ENCODE peak calls at places on chromosome 7, in five cellular contexts. O is AG04450, H is right atrium auricular region, W is breast epithelium, V is mammary epithelial cell. M is an unnamed sample.
A peak's percentile ranks its signal among the peaks of the same experiment; 100 is the strongest.

GRCh38 chr7:118580743-118581382 is 356.4 kb downstream of the ANKRD7 start:
- DNase-seq in V (no peak), H (no peak), O (no peak), W (no peak), M (no peak)

GRCh38 chr7:41428330-41428729 is 274.6 kb downstream of the INHBA start:
- DNase-seq in V (no peak), W (no peak), O (no peak), H (no peak), M (no peak)

GRCh38 chr7:131342864-131343263 is 15.2 kb downstream of the MKLN1 start:
- DNase-seq in V (no peak), O (no peak), H (no peak), W (no peak), M (no peak)

GRCh38 chr7:105389090-105389650 is 449 bp upstream of the SRPK2 start:
- DNase-seq in H (no peak), O (no peak), V (peak; percentile 50), W (no peak), M (no peak)

GRCh38 chr7:98420966-98421612 is 20.2 kb upstream of the BAIAP2L1 start:
- DNase-seq in V (peak; percentile 75), O (no peak), H (no peak), W (peak; percentile 78), M (no peak)

GRCh38 chr7:76071316-76072242 is 23.7 kb downstream of the MDH2 start:
- DNase-seq in H (no peak), V (no peak), O (no peak), W (no peak), M (no peak)

GRCh38 chr7:87202705-87203104 is 16.8 kb downstream of the TMEM243 start:
- DNase-seq in O (no peak), V (no peak), H (no peak), W (no peak), M (no peak)

GRCh38 chr7:35249537-35249907 is 4.4 kb downstream of the TBX20 start:
- DNase-seq in O (no peak), W (no peak), V (no peak), H (peak; percentile 69), M (no peak)

GRCh38 chr7:16711730-16712129 is 41.8 kb upstream of the TSPAN13 start:
- DNase-seq in W (no peak), H (no peak), O (no peak), V (no peak), M (no peak)

GRCh38 chr7:130091999-130092398 is 21.7 kb downstream of the KLHDC10 start:
- DNase-seq in W (no peak), V (no peak), H (no peak), O (no peak), M (no peak)

GRCh38 chr7:140217750-140218501 is 41.1 kb upstream of the KDM7A start:
- DNase-seq in H (no peak), W (no peak), V (no peak), O (no peak), M (no peak)

GRCh38 chr7:48046458-48046857 is 11.1 kb downstream of the C7orf57 start:
- DNase-seq in O (no peak), W (no peak), H (no peak), V (no peak), M (no peak)

GRCh38 chr7:96136600-96137239 is 185.2 kb downstream of the SLC25A13 start:
- DNase-seq in H (no peak), O (no peak), W (no peak), V (no peak), M (no peak)

GRCh38 chr7:125695631-125696030 is 766.0 kb upstream of the POT1 start:
- DNase-seq in V (no peak), W (no peak), H (no peak), O (no peak), M (no peak)

GRCh38 chr7:36128448-36129047 is 24.5 kb upstream of the EEPD1 start:
- DNase-seq in W (peak; percentile 81), H (peak; percentile 85), O (peak; percentile 73), V (peak; percentile 83), M (peak; percentile 93)

GRCh38 chr7:13286916-13287315 is 599.5 kb downstream of the ARL4A start:
- DNase-seq in O (no peak), V (no peak), H (no peak), W (no peak), M (no peak)

GRCh38 chr7:5892498-5892897 is 6.0 kb upstream of the CCZ1 start:
- DNase-seq in W (no peak), O (no peak), H (no peak), V (no peak), M (no peak)

GRCh38 chr7:100835903-100836811 is 8.8 kb upstream of the EPHB4 start:
- DNase-seq in V (peak; percentile 4), H (peak; percentile 70), O (no peak), W (no peak), M (no peak)

GRCh38 chr7:99102809-99103690 is 40.9 kb downstream of the SMURF1 start:
- DNase-seq in H (no peak), O (peak; percentile 39), V (peak; percentile 72), W (no peak), M (no peak)

GRCh38 chr7:118368958-118369357 is 144.5 kb downstream of the ANKRD7 start:
- DNase-seq in V (no peak), O (no peak), W (no peak), H (no peak), M (no peak)

GRCh38 chr7:76063525-76063924 is 15.6 kb downstream of the MDH2 start:
- DNase-seq in V (peak; percentile 32), H (no peak), O (no peak), W (peak; percentile 74), M (no peak)

GRCh38 chr7:41437257-41438196 is 265.4 kb downstream of the INHBA start:
- DNase-seq in H (no peak), O (no peak), W (no peak), V (peak; percentile 62), M (no peak)

GRCh38 chr7:16754869-16755317 is 1.3 kb downstream of the TSPAN13 start:
- DNase-seq in O (no peak), H (no peak), W (no peak), V (peak; percentile 8), M (no peak)

GRCh38 chr7:156984209-156984891 is 26.1 kb downstream of the MNX1 start:
- DNase-seq in H (no peak), O (peak; percentile 8), V (no peak), W (no peak), M (no peak)

GRCh38 chr7:12635830-12636229 is 51.6 kb upstream of the ARL4A start:
- DNase-seq in O (no peak), H (no peak), V (peak; percentile 40), W (no peak), M (no peak)

GRCh38 chr7:28152594-28152993 is 28.0 kb downstream of the JAZF1 start:
- DNase-seq in O (no peak), W (no peak), H (no peak), V (no peak), M (no peak)

GRCh38 chr7:13540429-13540828 is 449.0 kb downstream of the ETV1 start:
- DNase-seq in O (peak; percentile 24), V (no peak), W (no peak), H (no peak), M (no peak)

GRCh38 chr7:105887569-105888199 is 11.3 kb upstream of the ATXN7L1 start:
- DNase-seq in V (no peak), W (no peak), H (no peak), O (no peak), M (no peak)

GRCh38 chr7:65800890-65801341 is 72.0 kb upstream of the VKORC1L1 start:
- DNase-seq in H (no peak), V (no peak), W (no peak), O (no peak), M (no peak)

GRCh38 chr7:93392984-93393383 is 160.8 kb downstream of the VPS50 start:
- DNase-seq in O (no peak), V (no peak), W (no peak), H (no peak), M (no peak)

GRCh38 chr7:127974611-127975010 is 56.6 kb downstream of the LRRC4 start:
- DNase-seq in H (no peak), V (no peak), W (no peak), O (no peak), M (no peak)

DNA sequence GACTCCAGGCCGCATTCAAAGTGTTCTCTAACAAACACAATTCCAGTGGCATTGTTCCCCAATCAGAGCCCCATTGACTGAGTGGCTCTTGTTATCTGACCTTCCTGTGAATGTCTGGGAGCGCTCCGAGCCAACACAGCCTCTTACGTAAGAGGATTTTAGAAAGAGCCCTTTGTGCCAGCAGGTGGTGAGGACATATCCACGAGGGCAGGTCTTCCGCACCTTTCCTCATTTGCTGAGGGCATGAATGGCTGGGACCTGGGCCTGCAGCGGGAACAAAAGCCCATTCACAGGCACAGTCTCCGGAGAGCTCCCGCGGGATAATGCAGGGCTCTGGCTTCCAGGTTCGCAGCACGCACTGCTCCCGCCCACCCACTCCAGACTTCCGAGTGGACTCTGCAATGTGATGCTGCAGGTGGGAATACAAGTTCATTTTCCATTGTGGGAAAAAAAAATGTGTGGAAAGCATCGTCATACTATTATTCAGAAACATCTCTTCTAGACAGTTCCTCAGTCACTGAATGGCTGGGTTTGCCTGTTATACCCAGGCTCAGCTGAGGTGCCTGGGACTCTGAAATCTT is 295.0 kb upstream of the IGFBP3 start:
- DNase-seq in W (no peak), H (no peak), O (no peak), V (peak; percentile 95), M (no peak)
- H3K27ac ChIP-seq in W (peak overlapping the region; percentile 86), H (no peak overlapping the region), O (no peak overlapping the region), V (peak overlapping the region; percentile 62), M (no peak overlapping the region)

GRCh38 chr7:155398944-155399343 is 59.0 kb upstream of the EN2 start:
- DNase-seq in H (no peak), W (no peak), O (no peak), V (no peak), M (no peak)
- TF ChIP-seq CTCF in H (no peak), W (no peak), O (no peak), V (no peak), M (no peak)

DNA sequence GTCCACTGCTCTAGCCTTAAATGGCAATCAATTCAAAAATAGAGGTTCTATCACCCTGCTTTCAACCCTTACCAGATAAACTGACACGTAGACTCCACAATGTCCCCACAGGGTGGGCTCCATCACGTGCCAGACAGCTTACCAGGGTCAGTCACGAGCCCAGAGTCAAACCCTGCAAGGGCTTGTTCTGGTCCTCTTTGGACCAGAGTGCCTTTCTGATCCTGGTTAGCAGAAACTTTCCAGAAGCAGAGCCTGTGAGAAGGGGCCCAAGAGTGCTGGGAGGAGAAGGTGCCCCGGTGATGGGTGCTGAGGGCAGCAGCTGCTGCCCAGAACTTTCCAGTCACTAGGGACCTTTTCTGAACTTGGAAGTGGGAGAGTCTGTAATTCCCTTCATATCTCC is 354 bp upstream of the GIMAP5 start:
- DNase-seq in W (no peak), O (no peak), V (no peak), H (no peak), M (no peak)
- H3K4me3 ChIP-seq in W (peak overlapping the region; percentile 40), O (no peak overlapping the region), V (no peak overlapping the region), H (peak overlapping the region; percentile 36), M (peak overlapping the region; percentile 49)

DNA sequence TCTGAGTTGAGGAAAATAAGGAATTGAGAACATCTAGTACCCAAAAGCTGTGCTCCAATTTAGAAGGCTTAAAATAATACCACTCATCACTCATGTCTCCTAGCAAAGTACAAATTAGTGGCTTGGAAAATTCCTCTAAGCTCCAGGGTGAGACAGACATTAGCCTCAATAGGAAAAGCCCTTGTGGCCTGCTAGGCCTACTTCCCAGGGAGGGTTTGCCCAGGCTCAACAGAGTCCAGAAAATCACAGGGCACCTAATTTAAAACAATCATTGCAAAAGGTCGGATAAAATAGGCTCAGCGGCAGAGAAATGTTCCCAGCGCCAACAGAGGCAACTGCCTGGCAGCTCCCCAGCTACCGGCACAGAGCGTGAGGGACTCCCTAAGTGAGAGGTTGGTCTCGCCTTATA is 1177.9 kb upstream of the AUTS2 start:
- DNase-seq in W (no peak), V (no peak), O (no peak), H (no peak), M (peak; percentile 71)
- H3K27ac ChIP-seq in W (no peak overlapping the region), V (no peak overlapping the region), O (no peak overlapping the region), H (peak overlapping the region; percentile 43), M (peak overlapping the region; percentile 35)